ENCODE peak calls at places on chromosomes 16 and 17, in nine cellular contexts. S, K, T, J, W, R, H, P and O are unnamed samples.

GRCh38 chr17:77521076-77521475 is 380.3 kb downstream of the SEC14L1 start:
- DNase-seq in S (no peak), K (no peak), T (no peak), J (no peak), W (peak; percentile 23), R (no peak), H (no peak), P (no peak), O (no peak)

GRCh38 chr17:1908699-1909309 is 79.0 kb downstream of the RPA1 start:
- DNase-seq in S (peak; percentile 65), K (peak; percentile 57), T (no peak), J (peak; percentile 79), W (peak; percentile 66), R (peak; percentile 62), H (peak; percentile 73), P (peak; percentile 45), O (peak; percentile 86)

GRCh38 chr17:63156986-63157385 is 191.0 kb downstream of the TANC2 start:
- DNase-seq in S (no peak), K (no peak), T (no peak), J (no peak), W (no peak), R (no peak), H (no peak), P (no peak), O (no peak)

GRCh38 chr17:63543822-63544420 is 6.4 kb upstream of the DCAF7 start:
- DNase-seq in S (no peak), K (no peak), T (no peak), J (no peak), W (no peak), R (no peak), H (no peak), P (no peak), O (no peak)

GRCh38 chr17:4584835-4585187 is 482 bp downstream of the SMTNL2 start:
- DNase-seq in S (no peak), K (no peak), T (no peak), J (no peak), W (peak; percentile 71), R (no peak), H (no peak), P (no peak), O (no peak)

GRCh38 chr16:48525201-48526057 is 84.6 kb downstream of the N4BP1 start:
- DNase-seq in S (no peak), K (no peak), T (no peak), J (no peak), W (no peak), R (no peak), H (no peak), P (no peak), O (no peak)

GRCh38 chr17:29588017-29588557 is 1.4 kb downstream of the GIT1 start:
- DNase-seq in S (peak; percentile 28), K (no peak), T (no peak), J (no peak), W (no peak), R (no peak), H (no peak), P (no peak), O (no peak)

GRCh38 chr17:36593651-36594316 is 2.1 kb downstream of the DHRS11 start:
- DNase-seq in S (no peak), K (peak; percentile 30), T (no peak), J (no peak), W (no peak), R (no peak), H (no peak), P (no peak), O (no peak)

GRCh38 chr16:49939495-49939894 is 83.6 kb upstream of the ZNF423 start:
- DNase-seq in S (no peak), K (no peak), T (no peak), J (no peak), W (no peak), R (no peak), H (no peak), P (no peak), O (no peak)

GRCh38 chr16:72061564-72061963 is 1.5 kb upstream of the HPR start:
- DNase-seq in S (no peak), K (no peak), T (no peak), J (no peak), W (no peak), R (no peak), H (no peak), P (no peak), O (no peak)

GRCh38 chr16:30948956-30949654 is at the start of gene ORAI3:
- DNase-seq in S (peak; percentile 87), K (peak; percentile 81), T (peak; percentile 82), J (peak; percentile 67), W (peak; percentile 88), R (peak; percentile 81), H (peak; percentile 44), P (no peak), O (peak; percentile 86)

GRCh38 chr16:8729779-8730334 is 55.4 kb downstream of the ABAT start:
- DNase-seq in S (no peak), K (no peak), T (no peak), J (no peak), W (no peak), R (no peak), H (no peak), P (no peak), O (no peak)

GRCh38 chr16:57156351-57156703 is 29.5 kb downstream of the PSME3IP1 start:
- DNase-seq in S (no peak), K (no peak), T (no peak), J (no peak), W (no peak), R (no peak), H (no peak), P (no peak), O (no peak)

GRCh38 chr17:37392024-37392590 is 14.5 kb downstream of the ACACA start:
- DNase-seq in S (no peak), K (no peak), T (no peak), J (peak; percentile 17), W (no peak), R (no peak), H (peak; percentile 90), P (peak; percentile 92), O (no peak)

GRCh38 chr17:51166987-51167931 is 1.0 kb downstream of the NME2 start:
- DNase-seq in S (peak; percentile 46), K (peak; percentile 64), T (peak; percentile 56), J (no peak), W (peak; percentile 75), R (peak; percentile 14), H (peak; percentile 19), P (no peak), O (peak; percentile 63)

GRCh38 chr17:76685366-76685765 is 25.4 kb downstream of the MXRA7 start:
- DNase-seq in S (no peak), K (no peak), T (no peak), J (no peak), W (no peak), R (no peak), H (no peak), P (no peak), O (no peak)

GRCh38 chr16:66274335-66275110 is 92.0 kb upstream of the CDH5 start:
- DNase-seq in S (no peak), K (no peak), T (no peak), J (no peak), W (no peak), R (no peak), H (peak; percentile 44), P (no peak), O (no peak)

GRCh38 chr17:39813631-39814030 is 50.5 kb downstream of the IKZF3 start:
- DNase-seq in S (no peak), K (no peak), T (no peak), J (no peak), W (peak; percentile 39), R (no peak), H (no peak), P (no peak), O (no peak)

GRCh38 chr17:65495255-65496060 is 66.0 kb downstream of the AXIN2 start:
- DNase-seq in S (no peak), K (peak; percentile 39), T (no peak), J (no peak), W (no peak), R (no peak), H (no peak), P (peak; percentile 13), O (no peak)

GRCh38 chr16:17367932-17368331 is 102.8 kb downstream of the XYLT1 start:
- DNase-seq in S (no peak), K (peak; percentile 41), T (no peak), J (no peak), W (no peak), R (no peak), H (peak; percentile 61), P (peak; percentile 77), O (peak; percentile 78)
- H3K27ac ChIP-seq in S (no peak overlapping the region), K (peak overlapping the region; percentile 39), T (no peak overlapping the region), J (peak overlapping the region; percentile 64), W (no peak overlapping the region), R (no peak overlapping the region), H (no peak overlapping the region), P (no peak overlapping the region), O (peak overlapping the region; percentile 50)

DNA sequence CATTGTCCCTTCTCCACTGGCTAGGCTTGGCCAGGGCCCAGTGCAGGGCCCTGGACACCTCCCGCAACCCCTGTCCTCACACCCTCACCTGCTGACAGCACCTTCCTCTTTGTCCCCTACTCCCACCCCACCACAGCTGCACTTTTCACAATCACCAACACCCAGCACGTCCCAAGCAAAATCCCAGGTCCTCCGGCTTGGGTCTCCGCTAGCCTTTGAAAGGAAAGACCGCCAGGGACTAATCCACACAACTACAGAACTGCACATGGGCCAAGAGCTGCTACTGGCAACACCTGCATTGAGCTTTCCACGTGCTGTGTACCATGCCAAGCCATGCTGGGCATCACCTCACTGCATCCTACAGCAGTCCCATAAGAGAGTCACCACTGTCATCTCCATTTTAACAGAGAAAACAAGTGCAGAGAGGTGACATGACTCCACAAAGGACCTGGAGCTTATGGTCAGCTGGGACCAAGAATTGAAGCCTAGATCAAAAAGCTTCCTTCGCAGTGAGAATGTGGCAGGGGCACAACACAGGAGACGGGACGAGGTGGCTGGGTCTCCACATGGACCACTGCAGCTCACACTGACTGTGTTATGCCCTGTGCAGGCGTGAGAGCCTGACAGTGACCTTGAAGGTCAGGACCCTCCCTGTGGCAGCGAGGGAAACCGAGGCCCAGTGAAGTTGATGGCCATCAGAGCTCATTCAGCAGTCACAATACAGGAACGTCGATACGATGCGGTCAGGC is 22.5 kb downstream of the FBXO31 start:
- DNase-seq in S (no peak), K (no peak), T (no peak), J (no peak), W (peak; percentile 32), R (no peak), H (no peak), P (no peak), O (no peak)
- TF ChIP-seq CTCF in S (no peak), K (no peak), T (no peak), J (no peak), W (no peak), R (no peak), H (no peak), P (no peak), O (no peak)

DNA sequence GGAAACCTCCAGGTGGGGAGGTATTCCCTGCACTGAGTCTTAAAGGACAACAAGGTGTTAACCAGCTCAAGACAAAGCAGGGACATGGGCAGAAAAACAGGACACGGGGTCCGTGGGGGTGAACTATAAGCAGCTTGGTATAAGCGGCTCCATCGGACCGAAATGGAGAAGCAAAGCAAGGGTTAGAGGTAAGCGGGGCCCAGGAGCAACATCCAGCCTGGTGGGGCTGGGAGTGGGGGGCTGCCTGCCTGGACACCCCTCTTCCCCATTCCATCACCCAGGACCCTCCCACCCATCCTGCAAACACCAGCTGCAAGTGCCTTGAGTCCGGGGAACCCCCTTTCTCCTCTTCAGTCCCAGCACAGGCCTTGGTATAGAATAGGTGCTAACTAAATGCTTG is 29.5 kb downstream of the MYH11 start:
- DNase-seq in S (no peak), K (no peak), T (no peak), J (no peak), W (no peak), R (no peak), H (no peak), P (no peak), O (no peak)
- H3K27ac ChIP-seq in S (no peak overlapping the region), K (peak overlapping the region; percentile 92), T (no peak overlapping the region), J (no peak overlapping the region), W (no peak overlapping the region), R (no peak overlapping the region), H (no peak overlapping the region), P (no peak overlapping the region), O (no peak overlapping the region)

GRCh38 chr17:31061678-31062077 is 33.1 kb upstream of the NF1 start:
- DNase-seq in S (no peak), K (no peak), T (no peak), J (no peak), W (no peak), R (no peak), H (no peak), P (no peak), O (no peak)
- TF ChIP-seq CTCF in S (no peak), K (no peak), T (peak; percentile 10), J (no peak), W (no peak), R (no peak), H (no peak), P (no peak), O (no peak)